ENCODE peak calls at places on chromosomes 6 and 20, in five cellular contexts. One of them, this sample, is unnamed.

GRCh38 chr6:168949876-168950499 is 303.7 kb downstream of the THBS2 start:
- DNase-seq in WTC11: no peak
- DNase-seq in HepG2: no peak
- DNase-seq in GM12878: no peak
- DNase-seq in K562: no peak
- DNase-seq in this sample: no peak

GRCh38 chr6:17233531-17233930 is 47.6 kb upstream of the RBM24 start:
- DNase-seq in WTC11: no peak
- DNase-seq in HepG2: peak
- DNase-seq in GM12878: no peak
- DNase-seq in K562: no peak
- DNase-seq in this sample: no peak

GRCh38 chr6:139655783-139656705 is 281.6 kb upstream of the CITED2 start:
- DNase-seq in K562: no peak
- DNase-seq in WTC11: no peak
- DNase-seq in HepG2: peak
- DNase-seq in GM12878: no peak
- DNase-seq in this sample: no peak

GRCh38 chr20:11917663-11918062 is at the start of gene BTBD3:
- DNase-seq in K562: no peak
- DNase-seq in WTC11: no peak
- DNase-seq in GM12878: no peak
- DNase-seq in HepG2: no peak
- DNase-seq in this sample: no peak

GRCh38 chr6:24899647-24900325 is 36.0 kb downstream of the RIPOR2 start:
- DNase-seq in WTC11: no peak
- DNase-seq in GM12878: no peak
- DNase-seq in K562: no peak
- DNase-seq in HepG2: no peak
- DNase-seq in this sample: no peak

GRCh38 chr6:108689279-108690161 is 128.8 kb downstream of the FOXO3 start:
- DNase-seq in K562: peak
- DNase-seq in GM12878: no peak
- DNase-seq in WTC11: no peak
- DNase-seq in HepG2: no peak
- DNase-seq in this sample: no peak

GRCh38 chr6:5783584-5784089 is 223.1 kb downstream of the NRN1 start:
- DNase-seq in GM12878: no peak
- DNase-seq in WTC11: no peak
- DNase-seq in HepG2: no peak
- DNase-seq in K562: no peak
- DNase-seq in this sample: no peak

GRCh38 chr6:148440877-148441453 is 98.3 kb downstream of the SASH1 start:
- DNase-seq in GM12878: no peak
- DNase-seq in WTC11: no peak
- DNase-seq in HepG2: peak
- DNase-seq in K562: no peak
- DNase-seq in this sample: peak

GRCh38 chr6:130240232-130240631 is 17.5 kb upstream of the SAMD3 start:
- DNase-seq in K562: no peak
- DNase-seq in WTC11: no peak
- DNase-seq in HepG2: no peak
- DNase-seq in GM12878: no peak
- DNase-seq in this sample: no peak

GRCh38 chr20:49403911-49404310 is 78.6 kb downstream of the KCNB1 start:
- DNase-seq in K562: no peak
- DNase-seq in GM12878: no peak
- DNase-seq in WTC11: no peak
- DNase-seq in HepG2: no peak
- DNase-seq in this sample: no peak

GRCh38 chr6:36904096-36904495 is 18.3 kb downstream of the C6orf89 start:
- DNase-seq in GM12878: no peak
- DNase-seq in HepG2: no peak
- DNase-seq in K562: no peak
- DNase-seq in WTC11: no peak
- DNase-seq in this sample: no peak

GRCh38 chr6:105038259-105038658 is 81.4 kb downstream of the LIN28B start:
- DNase-seq in K562: no peak
- DNase-seq in WTC11: peak
- DNase-seq in GM12878: no peak
- DNase-seq in HepG2: no peak
- DNase-seq in this sample: no peak

GRCh38 chr20:52124821-52125220 is 66.8 kb downstream of the ZFP64 start:
- DNase-seq in HepG2: no peak
- DNase-seq in GM12878: no peak
- DNase-seq in K562: no peak
- DNase-seq in WTC11: no peak
- DNase-seq in this sample: no peak

GRCh38 chr6:141169419-141169818 is 963.3 kb upstream of the GJE1 start:
- DNase-seq in K562: no peak
- DNase-seq in WTC11: no peak
- DNase-seq in HepG2: no peak
- DNase-seq in GM12878: no peak
- DNase-seq in this sample: no peak

GRCh38 chr6:11009353-11009752 is 34.8 kb downstream of the ELOVL2 start:
- DNase-seq in K562: no peak
- DNase-seq in HepG2: peak
- DNase-seq in GM12878: no peak
- DNase-seq in WTC11: no peak
- DNase-seq in this sample: no peak

GRCh38 chr6:155528982-155529453 is 73.4 kb upstream of the NOX3 start:
- DNase-seq in GM12878: no peak
- DNase-seq in WTC11: no peak
- DNase-seq in K562: no peak
- DNase-seq in HepG2: peak
- DNase-seq in this sample: no peak

GRCh38 chr6:25278557-25278913 is 639 bp upstream of the CARMIL1 start:
- DNase-seq in K562: no peak
- DNase-seq in HepG2: no peak
- DNase-seq in WTC11: no peak
- DNase-seq in GM12878: no peak
- DNase-seq in this sample: no peak

GRCh38 chr6:158092806-158093205 is 75.3 kb downstream of the SERAC1 start:
- DNase-seq in K562: no peak
- DNase-seq in GM12878: no peak
- DNase-seq in HepG2: no peak
- DNase-seq in WTC11: no peak
- DNase-seq in this sample: no peak

GRCh38 chr20:19947611-19948264 is 69.4 kb upstream of the NAA20 start:
- DNase-seq in K562: peak
- DNase-seq in WTC11: peak
- DNase-seq in GM12878: peak
- DNase-seq in HepG2: no peak
- DNase-seq in this sample: no peak

GRCh38 chr6:45951771-45952529 is 63.7 kb downstream of the CLIC5 start:
- DNase-seq in WTC11: no peak
- DNase-seq in K562: no peak
- DNase-seq in GM12878: no peak
- DNase-seq in HepG2: no peak
- DNase-seq in this sample: no peak

GRCh38 chr20:23161968-23162696 is 76.0 kb upstream of the CD93 start:
- DNase-seq in HepG2: peak
- DNase-seq in K562: no peak
- DNase-seq in WTC11: no peak
- DNase-seq in GM12878: no peak
- DNase-seq in this sample: peak

GRCh38 chr20:6402026-6402425 is 279.2 kb upstream of the FERMT1 start:
- DNase-seq in K562: no peak
- DNase-seq in GM12878: no peak
- DNase-seq in WTC11: no peak
- DNase-seq in HepG2: no peak
- DNase-seq in this sample: no peak

GRCh38 chr6:144919573-144919972 is 634.4 kb downstream of the UTRN start:
- DNase-seq in HepG2: no peak
- DNase-seq in K562: no peak
- DNase-seq in GM12878: no peak
- DNase-seq in WTC11: no peak
- DNase-seq in this sample: no peak

GRCh38 chr6:129006685-129007514 is 124.0 kb downstream of the LAMA2 start:
- DNase-seq in WTC11: no peak
- DNase-seq in GM12878: no peak
- DNase-seq in HepG2: peak
- DNase-seq in K562: no peak
- DNase-seq in this sample: no peak

GRCh38 chr6:52675372-52675771 is 4.5 kb downstream of the TMEM14A start:
- DNase-seq in K562: no peak
- DNase-seq in HepG2: no peak
- DNase-seq in GM12878: no peak
- DNase-seq in WTC11: no peak
- DNase-seq in this sample: no peak

GRCh38 chr20:9068232-9068781 is 580 bp upstream of the PLCB4 start:
- DNase-seq in GM12878: no peak
- DNase-seq in HepG2: no peak
- DNase-seq in WTC11: peak
- DNase-seq in K562: no peak
- DNase-seq in this sample: peak

GRCh38 chr20:9070304-9070703 is 1.4 kb downstream of the PLCB4 start:
- DNase-seq in HepG2: no peak
- DNase-seq in WTC11: no peak
- DNase-seq in K562: no peak
- DNase-seq in GM12878: no peak
- DNase-seq in this sample: no peak

GRCh38 chr20:9071976-9072726 is 3.3 kb downstream of the PLCB4 start:
- DNase-seq in WTC11: no peak
- DNase-seq in HepG2: no peak
- DNase-seq in K562: no peak
- DNase-seq in GM12878: no peak
- DNase-seq in this sample: no peak

GRCh38 chr20:9066196-9066595 is 2.7 kb upstream of the PLCB4 start:
- DNase-seq in WTC11: no peak
- DNase-seq in HepG2: no peak
- DNase-seq in K562: no peak
- DNase-seq in GM12878: no peak
- DNase-seq in this sample: no peak

GRCh38 chr20:9068896-9069663 is at the start of gene PLCB4:
- DNase-seq in K562: peak
- DNase-seq in WTC11: peak
- DNase-seq in GM12878: no peak
- DNase-seq in HepG2: no peak
- DNase-seq in this sample: peak
- TF ChIP-seq USF2 in K562: no peak
- TF ChIP-seq USF2 in WTC11: no peak
- TF ChIP-seq USF2 in GM12878: no peak
- TF ChIP-seq USF2 in HepG2: no peak
- TF ChIP-seq USF2 in this sample: no peak

GRCh38 chr20:36435799-36436541 is 105.3 kb upstream of the MYL9 start:
- DNase-seq in GM12878: no peak
- DNase-seq in K562: peak
- DNase-seq in WTC11: peak
- DNase-seq in HepG2: peak
- DNase-seq in this sample: peak

GRCh38 chr20:36432096-36432495 is 109.2 kb upstream of the MYL9 start:
- DNase-seq in K562: no peak
- DNase-seq in HepG2: no peak
- DNase-seq in WTC11: no peak
- DNase-seq in GM12878: no peak
- DNase-seq in this sample: no peak

GRCh38 chr20:36434383-36434782 is 106.9 kb upstream of the MYL9 start:
- DNase-seq in HepG2: no peak
- DNase-seq in GM12878: no peak
- DNase-seq in WTC11: no peak
- DNase-seq in K562: no peak
- DNase-seq in this sample: no peak

GRCh38 chr20:36431604-36432003 is 109.7 kb upstream of the MYL9 start:
- DNase-seq in HepG2: no peak
- DNase-seq in WTC11: no peak
- DNase-seq in K562: no peak
- DNase-seq in GM12878: no peak
- DNase-seq in this sample: no peak
- TF ChIP-seq CREB1 in HepG2: no peak
- TF ChIP-seq CREB1 in WTC11: no peak
- TF ChIP-seq CREB1 in K562: no peak
- TF ChIP-seq CREB1 in GM12878: no peak
- TF ChIP-seq CREB1 in this sample: no peak

GRCh38 chr6:154411076-154411475 is 54.5 kb upstream of the IPCEF1 start:
- DNase-seq in HepG2: no peak
- DNase-seq in K562: no peak
- DNase-seq in GM12878: no peak
- DNase-seq in WTC11: no peak
- DNase-seq in this sample: no peak
- TF ChIP-seq USF2 in HepG2: no peak
- TF ChIP-seq USF2 in K562: no peak
- TF ChIP-seq USF2 in GM12878: no peak
- TF ChIP-seq USF2 in WTC11: no peak
- TF ChIP-seq USF2 in this sample: no peak

GRCh38 chr6:43719511-43719910 is 31.9 kb upstream of the MRPS18A start:
- DNase-seq in GM12878: no peak
- DNase-seq in WTC11: no peak
- DNase-seq in K562: no peak
- DNase-seq in HepG2: no peak
- DNase-seq in this sample: no peak
- TF ChIP-seq CREB1 in GM12878: no peak
- TF ChIP-seq CREB1 in WTC11: no peak
- TF ChIP-seq CREB1 in K562: no peak
- TF ChIP-seq CREB1 in HepG2: no peak
- TF ChIP-seq CREB1 in this sample: no peak

DNA sequence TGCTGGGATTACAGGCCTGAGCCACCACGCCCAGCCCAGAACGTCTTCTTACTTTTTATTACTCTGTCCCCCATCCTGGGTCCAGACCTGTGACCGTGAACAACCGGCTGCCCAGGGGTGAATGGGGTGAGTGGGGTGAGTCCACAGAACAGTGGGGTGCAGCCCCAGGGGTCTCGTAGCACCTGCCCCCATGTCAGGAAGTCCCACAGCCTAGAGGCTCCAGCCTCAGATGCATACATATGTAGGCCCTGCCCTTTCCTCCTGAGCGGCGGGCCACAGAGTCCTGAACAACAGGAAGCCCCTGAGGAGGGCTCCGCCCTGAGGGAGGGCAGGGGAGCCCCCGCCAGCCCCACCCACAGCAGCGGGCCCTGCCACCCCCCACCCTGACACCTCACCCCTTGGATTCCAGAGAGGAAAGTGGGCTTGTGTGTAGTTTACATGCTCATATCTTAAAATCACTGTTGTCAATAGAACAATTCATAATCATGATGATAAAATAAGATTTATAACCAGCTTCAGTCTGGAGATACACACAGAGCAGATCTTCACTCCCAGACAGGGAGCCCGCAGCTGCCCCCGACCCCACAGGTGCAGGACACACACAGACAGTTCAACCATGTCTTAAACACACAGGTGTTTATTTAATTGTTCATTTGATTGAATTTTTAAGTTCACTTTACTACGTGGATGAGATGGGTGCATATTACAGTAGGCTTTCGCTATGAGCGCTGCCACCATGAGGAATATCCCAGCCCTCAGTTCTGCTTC is 12.4 kb upstream of the GMEB2 start:
- DNase-seq in K562: no peak
- DNase-seq in WTC11: no peak
- DNase-seq in HepG2: no peak
- DNase-seq in GM12878: no peak
- DNase-seq in this sample: no peak
- TF ChIP-seq USF2 in K562: no peak
- TF ChIP-seq USF2 in WTC11: no peak
- TF ChIP-seq USF2 in HepG2: no peak
- TF ChIP-seq USF2 in GM12878: no peak
- TF ChIP-seq USF2 in this sample: no peak

This sample was measured in H1.